ENCODE peak calls at places on chromosomes 2 and 18, in ten cellular contexts. One of them, this sample, is unnamed. For H3K4me1, the result is how much of the 10 kb centered on the place peaks cover.

GRCh38 chr2:157875720-157876065 is 437 bp downstream of the ACVR1 start:
- DNase-seq in Peyer's patch: peak
- DNase-seq in upper lobe of left lung: peak
- DNase-seq in ovary: peak
- DNase-seq in suprapubic skin: peak
- DNase-seq in right lobe of liver: peak
- DNase-seq in tibial nerve: peak
- DNase-seq in HCT116: no peak
- DNase-seq in transverse colon: peak
- DNase-seq in uterus: peak
- DNase-seq in this sample: peak

GRCh38 chr18:44458777-44459176 is 221.9 kb upstream of the SETBP1 start:
- DNase-seq in uterus: no peak
- DNase-seq in suprapubic skin: no peak
- DNase-seq in right lobe of liver: no peak
- DNase-seq in ovary: no peak
- DNase-seq in Peyer's patch: no peak
- DNase-seq in transverse colon: no peak
- DNase-seq in upper lobe of left lung: no peak
- DNase-seq in tibial nerve: no peak
- DNase-seq in HCT116: no peak
- DNase-seq in this sample: no peak

GRCh38 chr2:64632855-64633819 is 20.6 kb downstream of the SERTAD2 start:
- DNase-seq in tibial nerve: no peak
- DNase-seq in Peyer's patch: no peak
- DNase-seq in HCT116: no peak
- DNase-seq in suprapubic skin: no peak
- DNase-seq in upper lobe of left lung: no peak
- DNase-seq in ovary: no peak
- DNase-seq in uterus: no peak
- DNase-seq in right lobe of liver: no peak
- DNase-seq in transverse colon: no peak
- DNase-seq in this sample: peak

GRCh38 chr2:193584001-193584400 is 1389.3 kb upstream of the TMEFF2 start:
- DNase-seq in uterus: no peak
- DNase-seq in upper lobe of left lung: no peak
- DNase-seq in tibial nerve: no peak
- DNase-seq in HCT116: peak
- DNase-seq in suprapubic skin: no peak
- DNase-seq in transverse colon: no peak
- DNase-seq in right lobe of liver: peak
- DNase-seq in ovary: no peak
- DNase-seq in Peyer's patch: no peak
- DNase-seq in this sample: no peak

GRCh38 chr2:172639823-172640222 is 83.9 kb downstream of the PDK1 start:
- DNase-seq in uterus: no peak
- DNase-seq in HCT116: no peak
- DNase-seq in Peyer's patch: no peak
- DNase-seq in right lobe of liver: no peak
- DNase-seq in tibial nerve: no peak
- DNase-seq in ovary: no peak
- DNase-seq in transverse colon: no peak
- DNase-seq in upper lobe of left lung: no peak
- DNase-seq in suprapubic skin: no peak
- DNase-seq in this sample: no peak

GRCh38 chr2:205198130-205198505 is 484.2 kb upstream of the NRP2 start:
- DNase-seq in transverse colon: no peak
- DNase-seq in right lobe of liver: no peak
- DNase-seq in upper lobe of left lung: no peak
- DNase-seq in Peyer's patch: no peak
- DNase-seq in tibial nerve: peak
- DNase-seq in HCT116: no peak
- DNase-seq in suprapubic skin: no peak
- DNase-seq in ovary: no peak
- DNase-seq in uterus: no peak
- DNase-seq in this sample: no peak

GRCh38 chr2:197873293-197873701 is 68.9 kb downstream of the PLCL1 start:
- DNase-seq in HCT116: no peak
- DNase-seq in Peyer's patch: no peak
- DNase-seq in transverse colon: no peak
- DNase-seq in ovary: no peak
- DNase-seq in suprapubic skin: no peak
- DNase-seq in uterus: no peak
- DNase-seq in upper lobe of left lung: no peak
- DNase-seq in tibial nerve: no peak
- DNase-seq in right lobe of liver: no peak
- DNase-seq in this sample: no peak

GRCh38 chr18:2903006-2903405 is 56.2 kb downstream of the EMILIN2 start:
- DNase-seq in ovary: peak
- DNase-seq in upper lobe of left lung: no peak
- DNase-seq in Peyer's patch: no peak
- DNase-seq in tibial nerve: peak
- DNase-seq in uterus: peak
- DNase-seq in suprapubic skin: peak
- DNase-seq in HCT116: no peak
- DNase-seq in transverse colon: peak
- DNase-seq in right lobe of liver: no peak
- DNase-seq in this sample: peak

GRCh38 chr2:3470166-3470651 is 49.1 kb downstream of the ADI1 start:
- DNase-seq in suprapubic skin: peak
- DNase-seq in uterus: peak
- DNase-seq in HCT116: no peak
- DNase-seq in Peyer's patch: no peak
- DNase-seq in transverse colon: no peak
- DNase-seq in tibial nerve: peak
- DNase-seq in right lobe of liver: no peak
- DNase-seq in upper lobe of left lung: peak
- DNase-seq in ovary: peak
- DNase-seq in this sample: peak

DNA sequence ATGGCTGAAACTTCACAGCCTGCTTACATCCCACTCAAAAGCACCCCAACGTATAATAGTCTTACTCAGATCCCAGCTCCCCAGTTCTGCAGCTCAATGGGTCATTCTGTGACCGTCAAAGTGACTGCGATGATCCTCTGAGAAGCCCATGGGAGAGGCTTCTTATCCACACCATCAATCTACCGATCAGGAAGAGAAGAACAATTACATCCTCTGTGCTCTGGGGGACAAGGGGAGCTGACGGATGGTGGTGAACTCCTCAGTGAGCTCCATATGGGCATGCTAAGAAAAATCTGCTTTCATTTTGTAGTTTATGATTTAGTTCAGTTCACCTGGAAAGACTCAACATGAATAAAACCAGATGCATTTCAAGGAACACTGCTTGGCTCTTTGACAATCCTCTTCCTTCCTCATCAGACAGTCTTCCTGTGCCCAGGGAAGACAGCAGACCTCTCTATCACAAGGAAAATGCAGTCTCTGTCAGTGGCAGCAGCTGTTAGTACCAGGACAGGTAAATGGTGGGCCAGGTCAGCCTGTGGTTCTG is 177.0 kb downstream of the BCL2 start:
- DNase-seq in transverse colon: no peak
- DNase-seq in uterus: no peak
- DNase-seq in ovary: no peak
- DNase-seq in Peyer's patch: no peak
- DNase-seq in HCT116: no peak
- DNase-seq in suprapubic skin: no peak
- DNase-seq in right lobe of liver: no peak
- DNase-seq in upper lobe of left lung: no peak
- DNase-seq in tibial nerve: no peak
- DNase-seq in this sample: no peak
- H3K4me3 ChIP-seq in transverse colon: no peak
- H3K4me3 ChIP-seq in uterus: no peak
- H3K4me3 ChIP-seq in ovary: no peak
- H3K4me3 ChIP-seq in Peyer's patch: peak
- H3K4me3 ChIP-seq in HCT116: no peak
- H3K4me3 ChIP-seq in suprapubic skin: no peak
- H3K4me3 ChIP-seq in right lobe of liver: no peak
- H3K4me3 ChIP-seq in upper lobe of left lung: no peak
- H3K4me3 ChIP-seq in tibial nerve: no peak
- H3K4me3 ChIP-seq in this sample: no peak

GRCh38 chr2:216502776-216503629 is 4.4 kb downstream of the RPL37A start:
- DNase-seq in upper lobe of left lung: no peak
- DNase-seq in ovary: no peak
- DNase-seq in uterus: no peak
- DNase-seq in tibial nerve: no peak
- DNase-seq in HCT116: no peak
- DNase-seq in transverse colon: no peak
- DNase-seq in Peyer's patch: no peak
- DNase-seq in suprapubic skin: no peak
- DNase-seq in right lobe of liver: no peak
- DNase-seq in this sample: no peak

GRCh38 chr2:216503697-216504375 is 5.2 kb downstream of the RPL37A start:
- DNase-seq in uterus: no peak
- DNase-seq in tibial nerve: no peak
- DNase-seq in suprapubic skin: no peak
- DNase-seq in Peyer's patch: no peak
- DNase-seq in ovary: no peak
- DNase-seq in HCT116: no peak
- DNase-seq in right lobe of liver: no peak
- DNase-seq in transverse colon: no peak
- DNase-seq in upper lobe of left lung: no peak
- DNase-seq in this sample: no peak

GRCh38 chr2:216505133-216506106 is 6.8 kb downstream of the RPL37A start:
- DNase-seq in right lobe of liver: no peak
- DNase-seq in suprapubic skin: no peak
- DNase-seq in ovary: no peak
- DNase-seq in Peyer's patch: no peak
- DNase-seq in HCT116: no peak
- DNase-seq in upper lobe of left lung: no peak
- DNase-seq in transverse colon: no peak
- DNase-seq in tibial nerve: no peak
- DNase-seq in uterus: no peak
- DNase-seq in this sample: no peak

GRCh38 chr2:216501854-216502253 is 3.2 kb downstream of the RPL37A start:
- DNase-seq in tibial nerve: no peak
- DNase-seq in Peyer's patch: no peak
- DNase-seq in suprapubic skin: no peak
- DNase-seq in ovary: no peak
- DNase-seq in HCT116: no peak
- DNase-seq in transverse colon: peak
- DNase-seq in right lobe of liver: no peak
- DNase-seq in uterus: no peak
- DNase-seq in upper lobe of left lung: no peak
- DNase-seq in this sample: no peak

DNA sequence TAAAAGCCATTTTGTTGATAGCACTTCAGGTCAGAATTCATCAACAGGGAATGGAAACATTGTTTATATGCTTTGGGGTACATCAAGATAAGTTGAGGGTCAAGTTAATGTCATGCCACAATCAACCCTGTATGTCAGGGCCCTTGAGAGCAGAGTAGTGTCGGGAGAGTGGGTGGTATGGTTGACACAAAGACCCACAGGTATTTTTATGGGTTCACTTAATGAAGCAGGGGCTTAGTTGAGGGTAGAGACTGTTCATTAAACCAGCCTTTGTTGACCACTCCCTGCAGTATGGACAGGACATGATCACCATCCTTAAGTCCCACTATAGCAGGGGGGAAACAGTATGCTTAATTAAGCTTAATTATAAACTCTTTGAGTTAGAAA is 5.7 kb downstream of the RPL37A start:
- DNase-seq in right lobe of liver: no peak
- DNase-seq in upper lobe of left lung: no peak
- DNase-seq in uterus: no peak
- DNase-seq in Peyer's patch: no peak
- DNase-seq in tibial nerve: no peak
- DNase-seq in HCT116: no peak
- DNase-seq in transverse colon: no peak
- DNase-seq in ovary: no peak
- DNase-seq in suprapubic skin: no peak
- DNase-seq in this sample: no peak
- TF ChIP-seq POLR2A in right lobe of liver: no peak
- TF ChIP-seq POLR2A in upper lobe of left lung: no peak
- TF ChIP-seq POLR2A in uterus: no peak
- TF ChIP-seq POLR2A in Peyer's patch: no peak
- TF ChIP-seq POLR2A in tibial nerve: no peak
- TF ChIP-seq POLR2A in HCT116: no peak
- TF ChIP-seq POLR2A in transverse colon: no peak
- TF ChIP-seq POLR2A in ovary: no peak
- TF ChIP-seq POLR2A in suprapubic skin: no peak
- TF ChIP-seq POLR2A in this sample: no peak

GRCh38 chr2:63192889-63193778 is 142.5 kb downstream of the OTX1 start:
- DNase-seq in uterus: no peak
- DNase-seq in transverse colon: no peak
- DNase-seq in HCT116: no peak
- DNase-seq in tibial nerve: no peak
- DNase-seq in ovary: no peak
- DNase-seq in suprapubic skin: no peak
- DNase-seq in right lobe of liver: no peak
- DNase-seq in Peyer's patch: no peak
- DNase-seq in upper lobe of left lung: no peak
- DNase-seq in this sample: no peak

GRCh38 chr2:63195310-63195709 is 144.7 kb downstream of the OTX1 start:
- DNase-seq in Peyer's patch: no peak
- DNase-seq in ovary: no peak
- DNase-seq in suprapubic skin: no peak
- DNase-seq in upper lobe of left lung: no peak
- DNase-seq in transverse colon: no peak
- DNase-seq in right lobe of liver: no peak
- DNase-seq in uterus: no peak
- DNase-seq in tibial nerve: no peak
- DNase-seq in HCT116: no peak
- DNase-seq in this sample: no peak

GRCh38 chr2:63189026-63189425 is 138.4 kb downstream of the OTX1 start:
- DNase-seq in uterus: no peak
- DNase-seq in Peyer's patch: no peak
- DNase-seq in suprapubic skin: no peak
- DNase-seq in ovary: no peak
- DNase-seq in HCT116: peak
- DNase-seq in upper lobe of left lung: no peak
- DNase-seq in right lobe of liver: peak
- DNase-seq in tibial nerve: no peak
- DNase-seq in transverse colon: peak
- DNase-seq in this sample: no peak

GRCh38 chr2:63194175-63194574 is 143.5 kb downstream of the OTX1 start:
- DNase-seq in ovary: no peak
- DNase-seq in transverse colon: no peak
- DNase-seq in uterus: no peak
- DNase-seq in suprapubic skin: no peak
- DNase-seq in upper lobe of left lung: no peak
- DNase-seq in tibial nerve: no peak
- DNase-seq in Peyer's patch: no peak
- DNase-seq in right lobe of liver: no peak
- DNase-seq in HCT116: no peak
- DNase-seq in this sample: no peak

GRCh38 chr2:63192169-63192888 is 141.7 kb downstream of the OTX1 start:
- DNase-seq in ovary: no peak
- DNase-seq in transverse colon: no peak
- DNase-seq in tibial nerve: no peak
- DNase-seq in Peyer's patch: no peak
- DNase-seq in uterus: no peak
- DNase-seq in HCT116: no peak
- DNase-seq in suprapubic skin: no peak
- DNase-seq in right lobe of liver: no peak
- DNase-seq in upper lobe of left lung: no peak
- DNase-seq in this sample: no peak
- H3K4me1 ChIP-seq in ovary: under half
- H3K4me1 ChIP-seq in transverse colon: under half
- H3K4me1 ChIP-seq in tibial nerve: under half
- H3K4me1 ChIP-seq in Peyer's patch: under half
- H3K4me1 ChIP-seq in uterus: under half
- H3K4me1 ChIP-seq in HCT116: under half
- H3K4me1 ChIP-seq in suprapubic skin: under half
- H3K4me1 ChIP-seq in right lobe of liver: under half
- H3K4me1 ChIP-seq in upper lobe of left lung: under half
- H3K4me1 ChIP-seq in this sample: under half

GRCh38 chr2:219500135-219500534 is 1.4 kb downstream of the GMPPA start:
- DNase-seq in transverse colon: no peak
- DNase-seq in uterus: no peak
- DNase-seq in ovary: no peak
- DNase-seq in Peyer's patch: no peak
- DNase-seq in tibial nerve: no peak
- DNase-seq in upper lobe of left lung: no peak
- DNase-seq in HCT116: no peak
- DNase-seq in right lobe of liver: no peak
- DNase-seq in suprapubic skin: no peak
- DNase-seq in this sample: no peak
- H3K4me3 ChIP-seq in transverse colon: no peak
- H3K4me3 ChIP-seq in uterus: no peak
- H3K4me3 ChIP-seq in ovary: no peak
- H3K4me3 ChIP-seq in Peyer's patch: no peak
- H3K4me3 ChIP-seq in tibial nerve: no peak
- H3K4me3 ChIP-seq in upper lobe of left lung: no peak
- H3K4me3 ChIP-seq in HCT116: peak
- H3K4me3 ChIP-seq in right lobe of liver: no peak
- H3K4me3 ChIP-seq in suprapubic skin: no peak
- H3K4me3 ChIP-seq in this sample: no peak

This sample was measured in sigmoid colon.